ENCODE peak calls at places on chromosomes 2 and 18, in six cellular contexts. T, Z, C, N, H and K are unnamed samples. For H3K27me3, the result is how much of the 10 kb centered on the place peaks cover.

GRCh38 chr18:23862071-23862470 is 152.5 kb upstream of the TTC39C start:
- DNase-seq in T (no peak), Z (no peak), C (no peak), N (peak), H (no peak), K (no peak)

GRCh38 chr18:3510896-3511295 is 60.9 kb downstream of the TGIF1 start:
- DNase-seq in T (no peak), Z (no peak), C (no peak), N (no peak), H (no peak), K (no peak)

GRCh38 chr2:74199871-74200305 is 1.5 kb downstream of the MTHFD2 start:
- DNase-seq in T (no peak), Z (no peak), C (no peak), N (peak), H (no peak), K (no peak)

GRCh38 chr2:133673570-133673969 is 105.3 kb upstream of the NCKAP5 start:
- DNase-seq in T (no peak), Z (no peak), C (no peak), N (no peak), H (no peak), K (no peak)

GRCh38 chr2:197353393-197354168 is 43.0 kb upstream of the ANKRD44 start:
- DNase-seq in T (no peak), Z (no peak), C (no peak), N (no peak), H (no peak), K (no peak)

GRCh38 chr2:127465258-127465657 is 47.0 kb downstream of the PROC start:
- DNase-seq in T (no peak), Z (no peak), C (no peak), N (no peak), H (no peak), K (no peak)

GRCh38 chr2:23571527-23572295 is 186.7 kb downstream of the KLHL29 start:
- DNase-seq in T (no peak), Z (no peak), C (no peak), N (no peak), H (no peak), K (no peak)

GRCh38 chr2:230680463-230681195 is 32.0 kb upstream of the CAB39 start:
- DNase-seq in T (no peak), Z (no peak), C (no peak), N (peak), H (no peak), K (no peak)

GRCh38 chr2:172461591-172462392 is 34.4 kb downstream of the ITGA6 start:
- DNase-seq in T (peak), Z (peak), C (no peak), N (peak), H (no peak), K (peak)

GRCh38 chr2:196590286-196590685 is 49.2 kb upstream of the CCDC150 start:
- DNase-seq in T (no peak), Z (no peak), C (no peak), N (peak), H (no peak), K (no peak)

GRCh38 chr2:241701155-241701404 is 759 bp upstream of the ING5 start:
- DNase-seq in T (no peak), Z (no peak), C (peak), N (peak), H (no peak), K (no peak)

GRCh38 chr2:200604571-200605255 is 18.9 kb downstream of the AOX1 start:
- DNase-seq in T (no peak), Z (no peak), C (no peak), N (peak), H (no peak), K (no peak)

GRCh38 chr2:3348771-3349170 is 28.8 kb downstream of the EIPR1 start:
- DNase-seq in T (no peak), Z (no peak), C (no peak), N (peak), H (no peak), K (no peak)

GRCh38 chr2:169705927-169706326 is 11.7 kb downstream of the PHOSPHO2 start:
- DNase-seq in T (no peak), Z (no peak), C (no peak), N (peak), H (no peak), K (no peak)

GRCh38 chr18:27645929-27646328 is 460.8 kb upstream of the CHST9 start:
- DNase-seq in T (no peak), Z (no peak), C (no peak), N (no peak), H (no peak), K (no peak)

GRCh38 chr2:68251855-68252406 is 401 bp downstream of the PPP3R1 start:
- DNase-seq in T (peak), Z (no peak), C (no peak), N (peak), H (peak), K (peak)

GRCh38 chr2:121502781-121503180 is 27.9 kb upstream of the RNU4ATAC start:
- DNase-seq in T (no peak), Z (no peak), C (no peak), N (peak), H (no peak), K (no peak)

GRCh38 chr18:6205706-6206105 is 209.0 kb downstream of the L3MBTL4 start:
- DNase-seq in T (no peak), Z (no peak), C (no peak), N (peak), H (no peak), K (no peak)

GRCh38 chr2:178074123-178075005 is 1.8 kb upstream of the PDE11A start:
- DNase-seq in T (no peak), Z (no peak), C (no peak), N (peak), H (no peak), K (no peak)

GRCh38 chr2:8157621-8158020 is 524.2 kb upstream of the ID2 start:
- DNase-seq in T (no peak), Z (no peak), C (no peak), N (no peak), H (no peak), K (no peak)

GRCh38 chr18:24818451-24818850 is 358.0 kb downstream of the HRH4 start:
- DNase-seq in T (no peak), Z (no peak), C (no peak), N (no peak), H (no peak), K (no peak)

GRCh38 chr2:26764078-26764887 is at the start of gene SLC35F6:
- DNase-seq in T (peak), Z (peak), C (peak), N (peak), H (peak), K (peak)

GRCh38 chr2:52222128-52222527 is 1190.2 kb upstream of the NRXN1 start:
- DNase-seq in T (no peak), Z (no peak), C (no peak), N (peak), H (no peak), K (no peak)

GRCh38 chr18:77095356-77096030 is 37.1 kb downstream of the MBP start:
- DNase-seq in T (no peak), Z (no peak), C (no peak), N (no peak), H (no peak), K (no peak)

GRCh38 chr18:50312296-50313030 is 25.0 kb upstream of the CXXC1 start:
- DNase-seq in T (no peak), Z (peak), C (no peak), N (no peak), H (no peak), K (no peak)

GRCh38 chr2:54902763-54903162 is 147.5 kb downstream of the RTN4 start:
- DNase-seq in T (no peak), Z (no peak), C (no peak), N (no peak), H (no peak), K (no peak)

GRCh38 chr2:38835015-38835601 is 40.6 kb downstream of the DHX57 start:
- DNase-seq in T (no peak), Z (no peak), C (no peak), N (peak), H (peak), K (no peak)

GRCh38 chr2:121237980-121238665 is 46.9 kb downstream of the TFCP2L1 start:
- DNase-seq in T (no peak), Z (no peak), C (no peak), N (peak), H (no peak), K (no peak)

GRCh38 chr2:239093487-239093886 is 245.6 kb downstream of the TWIST2 start:
- DNase-seq in T (no peak), Z (no peak), C (no peak), N (no peak), H (no peak), K (no peak)

GRCh38 chr18:58576641-58577251 is 52.1 kb downstream of the ALPK2 start:
- DNase-seq in T (no peak), Z (no peak), C (no peak), N (no peak), H (no peak), K (no peak)

GRCh38 chr2:239697765-239698164 is 296.9 kb upstream of the HDAC4 start:
- DNase-seq in T (no peak), Z (no peak), C (no peak), N (no peak), H (no peak), K (no peak)

GRCh38 chr2:16525265-16525887 is 140.3 kb downstream of the CYRIA start:
- DNase-seq in T (no peak), Z (no peak), C (no peak), N (no peak), H (peak), K (no peak)

GRCh38 chr18:11506871-11507270 is 102.5 kb upstream of the SLC35G4 start:
- DNase-seq in T (no peak), Z (no peak), C (no peak), N (no peak), H (no peak), K (no peak)

GRCh38 chr2:29697715-29698114 is 223.7 kb downstream of the ALK start:
- DNase-seq in T (no peak), Z (no peak), C (no peak), N (no peak), H (no peak), K (no peak)

GRCh38 chr2:196268538-196269338 is 97.4 kb upstream of the STK17B start:
- DNase-seq in T (no peak), Z (no peak), C (no peak), N (no peak), H (peak), K (no peak)

GRCh38 chr2:10157293-10157692 is 34.8 kb downstream of the RRM2 start:
- DNase-seq in T (no peak), Z (no peak), C (no peak), N (no peak), H (no peak), K (no peak)

GRCh38 chr2:44135307-44135706 is 33.4 kb upstream of the PPM1B start:
- DNase-seq in T (no peak), Z (no peak), C (no peak), N (no peak), H (no peak), K (no peak)

GRCh38 chr2:44136186-44136585 is 32.5 kb upstream of the PPM1B start:
- DNase-seq in T (no peak), Z (no peak), C (no peak), N (peak), H (no peak), K (no peak)

GRCh38 chr2:44137872-44138551 is 30.7 kb upstream of the PPM1B start:
- DNase-seq in T (no peak), Z (no peak), C (no peak), N (no peak), H (no peak), K (no peak)

GRCh38 chr2:44135771-44136170 is 32.9 kb upstream of the PPM1B start:
- DNase-seq in T (no peak), Z (no peak), C (no peak), N (peak), H (no peak), K (no peak)

DNA sequence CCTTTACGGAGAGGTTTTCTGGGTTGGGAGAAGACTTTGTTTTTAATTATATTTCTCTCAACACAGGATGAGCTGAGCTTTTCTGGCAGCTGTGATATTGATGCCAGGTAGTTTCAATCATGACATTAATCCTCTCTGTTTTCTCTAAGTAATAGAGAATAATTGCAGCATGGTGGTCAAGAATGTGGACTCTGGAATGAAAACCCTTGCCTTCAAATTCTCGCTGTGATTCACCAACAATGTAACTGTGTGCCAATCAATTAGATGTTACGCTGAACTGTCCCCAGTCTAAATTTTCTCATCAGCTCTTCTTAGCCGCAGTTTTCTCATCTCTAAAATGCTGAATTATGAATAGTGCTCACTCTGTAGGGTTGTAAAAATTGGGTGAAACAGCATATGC is 31.6 kb upstream of the PPM1B start:
- DNase-seq in T (no peak), Z (no peak), C (no peak), N (no peak), H (no peak), K (no peak)
- H3K27me3 ChIP-seq in T (under half), Z (under half), C (under half), N (under half), H (under half), K (under half)

GRCh38 chr2:37593024-37593423 is 78.4 kb downstream of the CDC42EP3 start:
- DNase-seq in T (no peak), Z (no peak), C (no peak), N (no peak), H (no peak), K (no peak)
- H3K27me3 ChIP-seq in T (under half), Z (under half), C (under half), N (under half), H (under half), K (under half)

GRCh38 chr2:157725856-157726255 is 97.2 kb upstream of the ACVR1C start:
- DNase-seq in T (no peak), Z (no peak), C (no peak), N (no peak), H (no peak), K (no peak)

GRCh38 chr2:157727693-157728092 is 99.0 kb upstream of the ACVR1C start:
- DNase-seq in T (no peak), Z (no peak), C (no peak), N (no peak), H (no peak), K (no peak)

GRCh38 chr2:157720504-157720903 is 91.8 kb upstream of the ACVR1C start:
- DNase-seq in T (no peak), Z (no peak), C (no peak), N (no peak), H (no peak), K (no peak)

GRCh38 chr2:157726946-157727345 is 98.3 kb upstream of the ACVR1C start:
- DNase-seq in T (no peak), Z (no peak), C (no peak), N (no peak), H (no peak), K (no peak)

GRCh38 chr2:157722580-157723234 is 94.0 kb upstream of the ACVR1C start:
- DNase-seq in T (no peak), Z (no peak), C (no peak), N (peak), H (no peak), K (no peak)
- H3K27me3 ChIP-seq in T (under half), Z (under half), C (under half), N (under half), H (under half), K (under half)

DNA sequence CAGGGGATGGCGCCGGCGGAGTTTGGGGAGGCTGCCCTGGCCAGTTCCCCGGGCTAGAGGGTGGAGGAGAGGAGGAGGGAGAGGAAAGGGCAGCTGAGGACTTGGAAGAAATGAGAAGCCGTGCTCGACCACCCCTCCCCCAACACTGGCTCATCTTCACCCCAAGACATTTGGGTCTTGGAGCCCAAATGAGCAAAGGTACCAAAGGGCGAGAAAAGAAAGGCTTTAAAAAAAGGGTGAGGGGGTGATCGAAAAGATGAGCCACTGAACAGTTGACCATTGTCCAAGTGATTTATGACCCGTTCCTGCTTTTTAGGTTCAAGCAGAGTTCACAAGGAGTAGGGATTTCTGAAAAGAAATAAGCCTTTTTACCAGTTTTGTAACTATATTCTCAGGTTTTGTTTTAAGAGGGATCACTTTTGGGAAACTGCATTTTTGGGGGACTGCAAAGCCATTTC is 8.5 kb downstream of the HOXD3 start:
- DNase-seq in T (no peak), Z (no peak), C (no peak), N (no peak), H (no peak), K (no peak)
- H3K27me3 ChIP-seq in T (half or more), Z (under half), C (half or more), N (under half), H (under half), K (half or more)

GRCh38 chr2:136422512-136422911 is 304.6 kb upstream of the CXCR4 start:
- DNase-seq in T (no peak), Z (no peak), C (no peak), N (no peak), H (no peak), K (no peak)
- H3K27me3 ChIP-seq in T (under half), Z (under half), C (under half), N (under half), H (under half), K (under half)

DNA sequence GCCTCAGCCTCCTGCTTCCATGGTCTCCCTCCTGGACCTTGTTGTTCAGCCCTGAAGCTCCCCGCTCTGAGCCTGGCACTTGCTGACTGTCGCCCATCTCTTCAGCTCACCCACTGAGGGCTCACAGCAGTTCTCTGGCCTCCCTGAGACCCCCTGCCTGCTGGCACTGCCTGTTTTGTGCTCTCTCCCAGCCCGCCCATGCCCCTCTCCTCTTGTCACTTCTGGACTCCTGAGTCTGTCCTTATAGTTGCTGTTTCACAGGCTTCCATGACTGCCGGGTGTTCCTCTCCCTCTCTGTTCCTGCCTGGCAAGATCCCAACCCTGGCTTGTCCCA is 110.5 kb downstream of the CEP192 start:
- DNase-seq in T (no peak), Z (no peak), C (no peak), N (no peak), H (no peak), K (no peak)
- H3K27me3 ChIP-seq in T (under half), Z (under half), C (under half), N (under half), H (under half), K (under half)

GRCh38 chr2:206213514-206213845 is 53.8 kb downstream of the EEF1B2 start:
- DNase-seq in T (no peak), Z (no peak), C (no peak), N (no peak), H (no peak), K (no peak)

GRCh38 chr2:206211657-206212255 is 52.1 kb downstream of the EEF1B2 start:
- DNase-seq in T (no peak), Z (no peak), C (no peak), N (peak), H (no peak), K (no peak)

GRCh38 chr2:206217162-206217561 is 57.3 kb upstream of the ZDBF2 start:
- DNase-seq in T (no peak), Z (no peak), C (no peak), N (no peak), H (no peak), K (no peak)

GRCh38 chr2:206208900-206209299 is 49.2 kb downstream of the EEF1B2 start:
- DNase-seq in T (no peak), Z (no peak), C (no peak), N (no peak), H (no peak), K (no peak)

GRCh38 chr2:206212673-206213513 is 53.2 kb downstream of the EEF1B2 start:
- DNase-seq in T (no peak), Z (no peak), C (no peak), N (peak), H (no peak), K (no peak)
- H3K27me3 ChIP-seq in T (under half), Z (under half), C (under half), N (under half), H (under half), K (under half)

DNA sequence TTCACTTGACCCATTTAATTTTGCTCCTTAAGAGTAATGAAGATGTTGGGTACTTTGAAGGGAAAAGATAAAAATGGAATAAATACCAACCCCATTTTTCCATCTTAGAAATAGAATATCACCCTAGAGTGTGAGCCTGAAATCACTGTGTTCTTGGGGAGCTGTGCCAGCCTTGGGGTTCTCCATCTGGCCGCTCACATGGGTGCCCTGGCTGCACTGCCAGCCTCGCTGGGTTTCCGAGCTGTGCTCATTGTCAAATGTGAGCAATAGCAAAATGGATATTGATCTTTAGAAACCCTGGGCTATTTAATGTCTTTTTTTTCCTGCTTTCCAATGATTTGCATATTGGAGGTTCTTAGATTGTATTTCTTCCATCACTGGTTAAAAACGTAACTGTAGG is 9.3 kb downstream of the APCDD1 start:
- DNase-seq in T (no peak), Z (no peak), C (no peak), N (no peak), H (no peak), K (no peak)
- H3K27me3 ChIP-seq in T (under half), Z (under half), C (under half), N (under half), H (under half), K (under half)